ENCODE peak calls at places on chromosomes 6 and 20, in nine cellular contexts. M, T, D, A, U, X, L, P and Z are unnamed samples. For H3K4me1, the result is how much of the 10 kb centered on the place peaks cover.

GRCh38 chr6:149888659-149889058 is 9.3 kb downstream of the RAET1E start:
- DNase-seq in A (no peak), L (no peak), T (no peak), U (no peak), M (no peak), X (no peak), D (no peak), P (no peak), Z (no peak)

GRCh38 chr6:166683477-166683876 is 56.4 kb upstream of the RPS6KA2 start:
- DNase-seq in T (no peak), U (no peak), X (no peak), D (peak), L (no peak), M (no peak), A (no peak), P (no peak), Z (no peak)

GRCh38 chr20:2149507-2149906 is 47.9 kb downstream of the STK35 start:
- DNase-seq in X (no peak), L (no peak), P (no peak), T (no peak), A (no peak), D (no peak), M (no peak), U (no peak), Z (no peak)

GRCh38 chr20:31698803-31699718 is 23.6 kb downstream of the BCL2L1 start:
- DNase-seq in X (peak), U (peak), D (no peak), L (no peak), M (no peak), P (peak), T (peak), A (no peak), Z (no peak)

GRCh38 chr6:114042267-114043075 is 71.5 kb upstream of the HDAC2 start:
- DNase-seq in M (no peak), P (no peak), L (no peak), A (no peak), T (no peak), U (no peak), D (no peak), X (no peak), Z (no peak)

GRCh38 chr20:19929749-19930148 is 87.4 kb upstream of the NAA20 start:
- DNase-seq in U (no peak), M (no peak), T (no peak), L (peak), D (no peak), P (no peak), X (no peak), A (no peak), Z (no peak)

GRCh38 chr20:48295966-48296421 is 510.7 kb upstream of the SULF2 start:
- DNase-seq in P (no peak), L (no peak), T (no peak), M (no peak), X (no peak), U (peak), D (no peak), A (no peak), Z (no peak)

GRCh38 chr6:144835322-144835721 is 550.2 kb downstream of the UTRN start:
- DNase-seq in X (no peak), A (no peak), T (no peak), L (no peak), P (no peak), D (no peak), U (no peak), M (no peak), Z (no peak)

GRCh38 chr6:68726307-68726706 is 91.2 kb downstream of the ADGRB3 start:
- DNase-seq in P (no peak), T (no peak), D (no peak), A (no peak), U (no peak), M (no peak), L (no peak), X (no peak), Z (peak)

GRCh38 chr20:41142914-41143313 is 5.6 kb downstream of the PLCG1 start:
- DNase-seq in P (no peak), D (peak), M (no peak), T (peak), A (no peak), X (no peak), U (no peak), L (no peak), Z (no peak)

GRCh38 chr20:32190608-32191415 is 16.7 kb downstream of the PLAGL2 start:
- DNase-seq in M (no peak), X (no peak), T (no peak), P (no peak), L (no peak), A (peak), U (no peak), D (no peak), Z (no peak)

GRCh38 chr6:88920777-88921728 is 42.4 kb downstream of the RNGTT start:
- DNase-seq in M (no peak), T (no peak), L (no peak), A (no peak), U (no peak), P (no peak), X (no peak), D (no peak), Z (no peak)

GRCh38 chr6:119544325-119545150 is 195.0 kb upstream of the MAN1A1 start:
- DNase-seq in P (no peak), M (no peak), T (no peak), L (no peak), D (no peak), X (no peak), U (no peak), A (no peak), Z (peak)

GRCh38 chr6:148364056-148364844 is 21.6 kb downstream of the SASH1 start:
- DNase-seq in A (no peak), L (peak), U (no peak), P (no peak), M (no peak), T (no peak), D (no peak), X (no peak), Z (no peak)

GRCh38 chr6:133761706-133762105 is 127.2 kb upstream of the TCF21 start:
- DNase-seq in X (no peak), L (no peak), A (no peak), D (no peak), U (no peak), M (no peak), T (no peak), P (no peak), Z (no peak)

DNA sequence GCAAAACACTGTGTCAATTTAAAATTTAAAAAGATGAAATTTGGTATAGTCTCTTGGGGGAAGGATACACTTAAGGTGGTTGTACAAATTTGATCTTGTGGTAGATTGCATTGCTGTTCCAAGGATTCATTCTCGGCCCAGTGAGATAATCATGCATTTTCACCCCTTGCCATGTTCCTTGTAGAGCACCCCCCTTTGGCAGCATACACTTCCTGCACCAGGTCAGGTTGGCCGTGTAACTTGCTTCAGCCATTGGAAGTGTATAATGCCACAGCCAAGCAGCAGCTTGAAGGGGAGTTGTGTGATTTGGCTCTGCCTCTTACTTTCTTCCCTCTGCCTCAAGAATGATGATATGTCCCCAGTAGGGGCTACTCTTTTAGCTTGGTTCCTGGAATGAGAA is 21.9 kb downstream of the CCN2 start:
- DNase-seq in X (no peak), T (no peak), P (no peak), M (no peak), D (no peak), L (peak), U (no peak), A (peak), Z (no peak)
- TF ChIP-seq CTCF in X (no peak), T (no peak), P (no peak), M (no peak), D (peak), L (peak), U (no peak), A (peak), Z (no peak)

DNA sequence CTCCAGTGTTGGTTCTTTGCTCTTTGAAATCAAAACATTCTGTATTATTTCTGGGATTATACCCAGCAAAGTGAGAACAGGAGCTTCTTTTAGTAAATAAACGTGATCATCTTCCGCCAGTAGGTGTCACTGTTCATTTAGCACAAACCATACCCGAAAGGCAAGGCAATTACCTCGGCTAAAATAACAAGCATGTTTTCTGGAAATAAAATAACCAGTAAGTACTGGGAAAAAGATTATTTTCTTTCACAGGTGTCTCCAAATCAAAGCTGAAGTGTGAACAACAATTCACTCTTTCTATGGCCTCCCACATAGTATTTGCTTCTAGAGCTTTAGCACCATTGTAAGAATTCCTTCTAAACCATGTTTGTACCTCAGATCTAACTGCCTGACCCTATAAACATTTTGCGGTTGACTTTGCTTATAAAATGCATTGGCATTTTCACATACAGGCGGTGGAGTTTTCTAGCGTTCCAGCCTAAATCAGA is 144.6 kb upstream of the AGPAT4 start:
- DNase-seq in M (no peak), P (no peak), U (peak), L (peak), X (no peak), A (no peak), T (peak), D (no peak), Z (peak)
- H3K4me1 ChIP-seq in M (under half), P (under half), U (under half), L (under half), X (under half), A (under half), T (under half), D (under half), Z (under half)

GRCh38 chr6:33279971-33280511 is 3.1 kb downstream of the B3GALT4 start:
- DNase-seq in T (no peak), P (no peak), L (peak), U (no peak), M (no peak), A (peak), D (no peak), X (no peak), Z (peak)
- TF ChIP-seq CTCF in T (peak), P (no peak), L (peak), U (no peak), M (peak), A (peak), D (peak), X (peak), Z (peak)

DNA sequence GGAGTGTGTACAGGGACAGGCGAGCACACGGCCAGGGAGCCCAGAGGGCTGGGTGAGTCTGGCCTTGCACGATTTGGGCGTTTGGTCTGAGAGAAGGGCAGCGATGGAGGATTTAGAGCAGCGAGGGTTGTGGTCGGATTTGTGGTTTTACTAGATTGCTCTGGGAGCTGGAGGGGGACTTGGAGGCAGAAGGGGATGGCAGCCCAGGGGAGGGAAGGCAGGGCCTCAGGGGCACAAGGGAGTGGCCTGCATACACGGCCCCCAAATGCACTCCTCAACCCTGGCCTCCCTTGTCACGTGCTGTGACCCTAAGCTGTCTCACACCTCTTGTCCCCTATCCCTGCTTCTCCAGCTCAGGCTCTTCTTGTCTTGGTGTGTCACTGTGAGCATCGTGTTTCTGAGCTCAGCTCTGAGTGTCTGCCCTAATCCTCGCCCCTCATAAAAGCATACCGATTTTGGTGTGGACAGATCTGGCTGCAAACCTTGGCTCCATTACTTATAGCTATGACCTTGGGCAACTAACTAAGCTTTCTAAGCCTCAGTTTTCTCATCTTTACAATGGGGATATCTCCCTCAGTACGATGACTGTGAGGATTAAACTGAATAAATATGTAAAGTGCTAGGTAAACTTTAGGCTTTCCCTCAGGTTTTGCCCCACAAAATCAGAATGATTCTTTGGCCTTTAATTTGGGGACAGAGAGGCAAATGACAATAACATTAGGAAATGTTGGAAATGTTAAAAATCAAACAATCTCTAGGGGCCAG is 120.1 kb upstream of the ARMC2 start:
- DNase-seq in D (no peak), U (no peak), A (no peak), P (no peak), T (no peak), M (no peak), X (no peak), L (no peak), Z (no peak)
- H3K4me1 ChIP-seq in D (under half), U (under half), A (under half), P (under half), T (under half), M (under half), X (under half), L (under half), Z (under half)

GRCh38 chr6:44642870-44643522 is 255.5 kb downstream of the CDC5L start:
- DNase-seq in M (no peak), D (no peak), X (no peak), A (no peak), L (no peak), T (no peak), P (no peak), U (no peak), Z (no peak)

GRCh38 chr6:44642345-44642744 is 254.8 kb downstream of the CDC5L start:
- DNase-seq in P (no peak), T (no peak), L (no peak), X (no peak), A (no peak), M (no peak), U (no peak), D (no peak), Z (no peak)

GRCh38 chr6:44641344-44641743 is 253.8 kb downstream of the CDC5L start:
- DNase-seq in T (no peak), L (no peak), A (no peak), U (no peak), X (no peak), D (no peak), P (no peak), M (no peak), Z (no peak)

GRCh38 chr6:44646355-44646754 is 258.8 kb downstream of the CDC5L start:
- DNase-seq in T (no peak), A (no peak), X (no peak), L (no peak), P (no peak), U (no peak), M (no peak), D (peak), Z (no peak)

DNA sequence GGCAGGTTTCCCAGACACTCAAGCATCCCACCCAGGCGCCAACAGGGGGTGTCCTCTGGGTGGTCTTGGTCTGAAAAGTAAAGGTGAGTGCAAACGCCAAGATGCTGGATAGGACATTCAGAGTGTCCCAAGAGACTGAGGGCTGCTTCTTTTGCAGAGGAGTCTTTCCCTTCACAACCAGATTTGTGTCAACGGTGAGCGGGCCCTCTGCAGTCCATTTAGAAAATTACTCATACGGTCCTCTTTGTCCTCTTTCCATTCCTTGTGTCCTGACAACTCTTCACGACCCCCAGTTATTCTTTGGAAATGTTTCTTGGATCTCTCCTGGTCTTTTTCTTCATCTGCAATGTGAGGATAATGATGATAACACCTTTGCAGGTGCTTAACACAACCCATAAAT is 257.8 kb downstream of the CDC5L start:
- DNase-seq in U (no peak), P (no peak), A (no peak), X (no peak), M (no peak), L (peak), D (peak), T (no peak), Z (no peak)
- TF ChIP-seq CTCF in U (no peak), P (no peak), A (peak), X (no peak), M (peak), L (peak), D (no peak), T (no peak), Z (no peak)